ENCODE peak calls at places on chromosomes 6 and 20, in eight cellular contexts. L is thoracic aorta, F is pancreas, A is HFFc6, D is K562, J is progenitor cell of endocrine pancreas, C is breast epithelium, K is activated B cell treated with CpG ODN at 0.5 μM for 24 hours. U is an unnamed sample.

GRCh38 chr6:11196511-11197174 is 35.8 kb downstream of the NEDD9 start:
- DNase-seq in L (no peak), F (no peak), A (peak), D (no peak), J (no peak), C (no peak), K (no peak), U (no peak)

GRCh38 chr6:3489032-3489757 is 32.3 kb upstream of the SLC22A23 start:
- DNase-seq in L (no peak), F (no peak), A (no peak), D (no peak), J (no peak), C (no peak), K (no peak), U (no peak)

GRCh38 chr20:11429168-11429567 is 488.5 kb upstream of the BTBD3 start:
- DNase-seq in L (no peak), F (no peak), A (peak), D (no peak), J (no peak), C (no peak), K (no peak), U (no peak)

GRCh38 chr20:52564594-52564993 is 373.0 kb upstream of the ZFP64 start:
- DNase-seq in L (no peak), F (no peak), A (no peak), D (no peak), J (no peak), C (no peak), K (no peak), U (no peak)

GRCh38 chr6:34792605-34793500 is 970 bp downstream of the BLTP3A start:
- DNase-seq in L (no peak), F (peak), A (peak), D (no peak), J (no peak), C (no peak), K (no peak), U (no peak)

GRCh38 chr6:158911746-158912158 is 88.2 kb downstream of the RSPH3 start:
- DNase-seq in L (no peak), F (no peak), A (no peak), D (no peak), J (no peak), C (no peak), K (no peak), U (no peak)

GRCh38 chr6:53281518-53282215 is 67.1 kb downstream of the ELOVL5 start:
- DNase-seq in L (no peak), F (no peak), A (no peak), D (no peak), J (no peak), C (no peak), K (no peak), U (no peak)

GRCh38 chr6:16136086-16136485 is 7.2 kb downstream of the MYLIP start:
- DNase-seq in L (no peak), F (no peak), A (no peak), D (peak), J (no peak), C (no peak), K (no peak), U (no peak)

GRCh38 chr20:38125157-38126056 is 39.7 kb downstream of the TGM2 start:
- DNase-seq in L (peak), F (peak), A (no peak), D (no peak), J (no peak), C (peak), K (peak), U (peak)

GRCh38 chr20:23282546-23282945 is 68.0 kb upstream of the NXT1 start:
- DNase-seq in L (no peak), F (no peak), A (no peak), D (no peak), J (no peak), C (no peak), K (no peak), U (no peak)

GRCh38 chr6:72218125-72218524 is 331.8 kb downstream of the RIMS1 start:
- DNase-seq in L (no peak), F (peak), A (peak), D (peak), J (peak), C (no peak), K (no peak), U (peak)
- TF ChIP-seq CTCF in L (no peak), F (no peak), A (peak), D (no peak), J (peak), C (peak), K (no peak), U (peak)

GRCh38 chr6:21527731-21528130 is 65.8 kb upstream of the SOX4 start:
- DNase-seq in L (no peak), F (no peak), A (no peak), D (no peak), J (no peak), C (no peak), K (no peak), U (no peak)
- TF ChIP-seq CTCF in L (no peak), F (no peak), A (no peak), D (no peak), J (no peak), C (no peak), K (no peak), U (no peak)

DNA sequence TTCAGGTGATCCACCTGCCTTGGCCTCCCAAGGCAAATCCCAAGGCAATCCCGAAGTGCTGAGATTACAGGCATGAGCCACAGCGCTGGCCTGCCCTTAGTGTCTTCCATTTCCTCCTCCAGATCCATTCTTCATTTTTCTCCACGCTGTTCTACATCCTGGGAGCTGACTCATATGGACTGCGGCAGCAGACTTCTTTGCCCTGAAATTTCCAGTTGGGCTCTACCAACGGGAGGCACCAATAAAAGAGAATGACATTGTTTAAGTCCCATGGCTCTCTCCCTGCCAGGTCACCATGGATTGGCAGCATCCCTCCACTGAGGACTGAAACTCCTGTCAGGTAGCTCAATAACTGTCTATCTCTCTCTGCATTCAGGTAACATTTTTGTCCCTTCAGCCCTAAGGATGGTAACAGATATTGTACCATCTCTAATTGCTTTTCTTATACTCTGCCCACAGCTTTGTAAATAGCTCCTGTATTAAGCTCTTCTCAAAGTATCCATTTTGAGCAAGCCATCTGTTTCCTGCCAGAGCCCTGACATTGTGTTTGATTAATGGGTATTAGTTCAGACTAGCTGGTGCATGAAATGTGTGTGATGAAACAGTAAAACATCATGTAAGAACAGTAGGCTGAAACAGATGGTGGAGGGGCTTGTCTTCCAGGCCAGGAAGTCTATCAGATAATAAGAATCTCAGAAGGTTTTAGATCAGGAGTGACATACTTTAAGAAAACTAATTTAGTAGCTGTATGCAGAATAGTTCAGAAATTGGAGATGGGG is 3.6 kb downstream of the TBCC start:
- DNase-seq in L (no peak), F (no peak), A (no peak), D (peak), J (no peak), C (no peak), K (no peak), U (no peak)
- TF ChIP-seq CTCF in L (no peak), F (no peak), A (no peak), D (no peak), J (no peak), C (no peak), K (no peak), U (no peak)

DNA sequence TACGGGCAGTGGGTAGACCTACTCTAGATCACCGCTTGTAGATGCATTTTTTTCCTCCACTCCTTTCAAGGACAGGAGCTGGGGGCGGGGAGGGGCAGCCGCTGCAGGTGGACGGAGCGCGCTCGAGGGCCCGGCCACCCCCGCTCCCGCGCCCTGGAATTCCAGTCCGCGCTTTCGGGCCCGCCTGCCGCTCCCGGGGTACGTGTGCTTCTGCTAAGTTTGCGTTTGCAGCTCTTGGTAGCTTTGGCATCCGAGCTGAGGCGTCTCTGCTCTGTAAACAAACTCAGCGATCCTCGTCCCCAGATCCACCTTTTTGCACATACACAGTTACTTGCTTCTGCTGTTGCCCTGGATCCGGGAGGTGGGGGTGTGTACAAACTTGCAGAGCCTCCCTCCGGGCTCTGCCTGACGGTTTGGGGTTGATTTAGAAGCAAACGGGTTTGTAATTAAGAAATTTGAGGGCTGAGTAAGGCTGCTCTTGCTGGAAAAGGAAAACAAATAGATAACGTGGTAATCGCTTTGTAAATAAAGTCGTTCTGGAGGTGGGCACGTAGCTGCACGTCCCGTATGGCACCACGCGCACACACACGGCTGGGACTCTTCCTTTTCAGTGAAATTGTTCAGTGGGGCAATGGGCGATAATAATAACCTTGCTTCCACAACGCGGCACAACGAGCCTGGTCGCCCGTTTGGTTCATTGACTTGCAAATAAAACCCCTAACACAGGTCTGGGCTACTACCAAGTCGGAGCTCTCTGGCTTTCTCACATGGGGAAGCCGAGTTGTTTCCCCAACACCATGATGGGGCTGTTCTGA is 998 bp upstream of the CITED2 start:
- DNase-seq in L (peak), F (peak), A (peak), D (peak), J (peak), C (peak), K (peak), U (peak)
- TF ChIP-seq CTCF in L (no peak), F (no peak), A (peak), D (no peak), J (no peak), C (no peak), K (no peak), U (peak)

GRCh38 chr6:2354138-2354491 is 108.7 kb upstream of the GMDS start:
- DNase-seq in L (no peak), F (no peak), A (no peak), D (no peak), J (no peak), C (no peak), K (no peak), U (no peak)
- TF ChIP-seq CTCF in L (no peak), F (no peak), A (peak), D (no peak), J (no peak), C (no peak), K (no peak), U (peak)